ENCODE peak calls at places on chromosomes 12 and 14, in four cellular contexts. D is HepG2, P is K562, Q is WTC11. N is an unnamed sample.
A peak's percentile ranks its signal among the peaks of the same experiment; 100 is the strongest.

GRCh38 chr14:31261523-31261858 is 53.9 kb upstream of the HECTD1 start:
- DNase-seq in D (no peak), P (no peak), Q (no peak), N (no peak)

GRCh38 chr14:67886221-67886620 is 66.6 kb downstream of the RAD51B start:
- DNase-seq in D (no peak), P (no peak), Q (no peak), N (no peak)

GRCh38 chr14:105465209-105466031 is 9.2 kb upstream of the CRIP2 start:
- DNase-seq in D (no peak), P (no peak), Q (peak; percentile 43), N (no peak)

GRCh38 chr12:106247731-106248176 is at the start of gene CKAP4:
- DNase-seq in D (peak; percentile 30), P (peak; percentile 35), Q (peak; percentile 65), N (no peak)

GRCh38 chr12:6550294-6551062 is 5.4 kb downstream of the IFFO1 start:
- DNase-seq in D (no peak), P (no peak), Q (no peak), N (no peak)

GRCh38 chr12:25734529-25735180 is 181.6 kb upstream of the LMNTD1 start:
- DNase-seq in D (no peak), P (no peak), Q (no peak), N (no peak)

GRCh38 chr12:124603143-124603542 is 35.7 kb upstream of the NCOR2 start:
- DNase-seq in D (no peak), P (no peak), Q (no peak), N (no peak)

GRCh38 chr14:60266021-60266937 is 17.3 kb downstream of the PPM1A start:
- DNase-seq in D (peak; percentile 27), P (peak; percentile 27), Q (peak; percentile 24), N (no peak)

GRCh38 chr12:123705935-123706334 is 6.2 kb upstream of the ATP6V0A2 start:
- DNase-seq in D (peak; percentile 12), P (peak; percentile 53), Q (no peak), N (no peak)

GRCh38 chr12:105672171-105672570 is 341.7 kb downstream of the C12orf75 start:
- DNase-seq in D (no peak), P (no peak), Q (no peak), N (no peak)

GRCh38 chr14:103334644-103335603 is 887 bp downstream of the EIF5 start:
- DNase-seq in D (peak; percentile 64), P (peak; percentile 68), Q (peak; percentile 49), N (no peak)

GRCh38 chr14:89337912-89338311 is 79.1 kb downstream of the FOXN3 start:
- DNase-seq in D (no peak), P (no peak), Q (no peak), N (no peak)

GRCh38 chr12:76303365-76303764 is 44.9 kb downstream of the BBS10 start:
- DNase-seq in D (no peak), P (no peak), Q (no peak), N (no peak)

GRCh38 chr12:131980263-131980662 is 30.5 kb downstream of the EP400 start:
- DNase-seq in D (no peak), P (no peak), Q (no peak), N (no peak)

GRCh38 chr12:59517522-59517921 is 78.3 kb upstream of the SLC16A7 start:
- DNase-seq in D (no peak), P (no peak), Q (no peak), N (no peak)

GRCh38 chr12:103928736-103929050 is 1.5 kb upstream of the HSP90B1 start:
- DNase-seq in D (no peak), P (no peak), Q (no peak), N (peak; percentile 80)

GRCh38 chr12:62789856-62790255 is 145.1 kb downstream of the PPM1H start:
- DNase-seq in D (no peak), P (no peak), Q (no peak), N (no peak)

GRCh38 chr14:51298895-51299294 is 58.8 kb downstream of the TMX1 start:
- DNase-seq in D (no peak), P (no peak), Q (no peak), N (no peak)

GRCh38 chr14:52987514-52987913 is 36.7 kb upstream of the FERMT2 start:
- DNase-seq in D (no peak), P (no peak), Q (no peak), N (no peak)

GRCh38 chr12:123431951-123432886 is 4.3 kb downstream of the RILPL2 start:
- DNase-seq in D (no peak), P (no peak), Q (no peak), N (no peak)

GRCh38 chr12:122189626-122190475 is 6.9 kb downstream of the LRRC43 start:
- DNase-seq in D (no peak), P (peak; percentile 8), Q (no peak), N (no peak)

GRCh38 chr12:2751686-2752085 is 43.1 kb upstream of the FKBP4 start:
- DNase-seq in D (no peak), P (no peak), Q (no peak), N (no peak)

GRCh38 chr14:21097616-21098133 is 780 bp downstream of the ZNF219 start:
- DNase-seq in D (no peak), P (no peak), Q (peak; percentile 62), N (no peak)

DNA sequence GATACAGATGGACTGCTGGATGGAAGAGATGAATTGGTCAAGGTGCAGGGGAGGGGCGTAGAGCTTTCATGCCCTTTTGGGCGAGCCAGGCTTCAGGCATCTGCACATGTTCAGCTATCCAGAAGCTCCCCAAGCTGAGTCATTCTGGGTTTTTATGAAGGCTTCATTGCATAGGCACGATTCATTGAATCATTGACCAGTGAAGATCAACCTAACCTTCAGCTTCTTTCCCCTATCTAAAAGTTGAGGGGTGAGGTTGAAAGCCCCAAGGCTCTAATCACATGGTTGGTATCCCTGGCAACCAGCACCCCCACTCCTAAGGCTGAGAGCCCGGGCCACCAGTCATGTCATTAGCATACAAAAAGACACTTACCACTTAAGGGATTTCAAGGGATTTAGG is 36.3 kb downstream of the RPS29 start:
- DNase-seq in D (no peak), P (no peak), Q (peak; percentile 54), N (no peak)
- TF ChIP-seq CREM in D (no peak), P (no peak), Q (no peak), N (no peak)

DNA sequence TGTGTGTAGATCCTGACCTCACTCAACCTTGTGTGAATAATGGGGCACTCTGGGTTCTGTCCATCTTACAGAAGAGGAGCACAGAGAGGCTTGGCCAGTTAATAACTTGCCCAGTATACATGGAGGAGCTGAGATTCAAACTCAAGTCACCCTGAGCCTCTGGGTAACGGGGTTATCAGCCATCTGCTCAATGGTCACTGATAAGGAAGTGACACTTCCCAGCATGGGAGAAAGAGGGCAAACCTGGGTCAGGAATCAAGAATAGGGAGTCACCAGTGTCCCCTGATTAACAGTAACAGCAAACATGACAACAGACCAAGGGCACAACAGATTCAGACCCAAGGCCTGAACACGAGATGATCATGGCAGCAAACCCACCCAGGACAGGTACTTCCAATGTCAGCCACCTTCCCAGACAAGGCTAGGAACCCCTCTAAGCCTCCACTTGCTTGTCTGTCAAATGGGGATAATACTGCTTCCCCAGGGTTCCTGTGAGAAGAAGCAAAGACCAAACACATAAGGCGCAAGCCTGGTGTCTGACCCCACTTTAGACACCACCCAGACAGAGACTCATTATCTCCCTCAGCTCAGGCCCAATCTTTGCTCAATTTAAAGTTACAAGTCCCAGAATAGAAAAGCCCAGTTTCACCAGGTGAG is 3.6 kb downstream of the CCDC85C start:
- DNase-seq in D (no peak), P (no peak), Q (no peak), N (no peak)
- TF ChIP-seq CREM in D (no peak), P (no peak), Q (no peak), N (no peak)

GRCh38 chr12:119835068-119835467 is 42.1 kb downstream of the CIT start:
- DNase-seq in D (no peak), P (no peak), Q (peak; percentile 16), N (no peak)
- TF ChIP-seq CREM in D (no peak), P (no peak), Q (no peak), N (no peak)

GRCh38 chr12:116959198-116959460 is 48.4 kb downstream of the FBXW8 start:
- DNase-seq in D (no peak), P (no peak), Q (no peak), N (no peak)

GRCh38 chr12:116962197-116962596 is 51.4 kb downstream of the FBXW8 start:
- DNase-seq in D (no peak), P (no peak), Q (no peak), N (no peak)

GRCh38 chr12:116958402-116959197 is 47.9 kb downstream of the FBXW8 start:
- DNase-seq in D (no peak), P (no peak), Q (no peak), N (no peak)

GRCh38 chr12:116962783-116963356 is 52.1 kb downstream of the FBXW8 start:
- DNase-seq in D (no peak), P (no peak), Q (no peak), N (no peak)

DNA sequence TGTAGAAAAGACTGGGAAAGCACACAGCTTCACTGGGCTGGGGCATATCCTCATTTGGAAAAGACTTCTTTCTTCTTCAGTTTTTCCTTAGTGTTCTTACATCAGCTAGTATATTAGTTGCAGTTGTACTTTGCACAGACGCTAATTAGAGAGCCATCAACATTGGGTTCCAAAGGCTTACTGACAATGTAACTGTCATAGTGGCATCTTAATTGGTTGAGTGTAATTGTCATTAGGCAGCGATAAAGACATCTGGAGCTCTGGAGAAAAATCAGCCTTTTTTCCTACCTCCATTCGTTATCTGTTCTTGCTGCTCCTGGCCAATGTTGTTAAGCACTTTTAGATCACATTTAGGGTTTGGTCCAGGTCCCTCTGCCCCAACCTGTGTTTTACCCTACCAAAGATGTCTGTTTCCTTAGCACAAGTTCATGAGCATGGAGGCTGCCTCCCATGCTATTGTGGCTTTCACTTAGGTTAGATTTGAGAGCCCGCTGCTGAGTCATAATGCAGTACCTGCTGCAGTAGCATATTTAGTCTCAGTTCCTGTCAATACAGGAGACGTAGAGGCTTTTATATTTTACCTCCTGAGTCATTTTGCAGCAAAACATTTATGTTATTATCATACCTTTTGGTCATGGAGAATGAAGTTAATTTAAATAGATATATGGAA is 49.2 kb downstream of the FBXW8 start:
- DNase-seq in D (no peak), P (no peak), Q (no peak), N (peak; percentile 40)
- TF ChIP-seq CREM in D (no peak), P (no peak), Q (no peak), N (peak; percentile 47)

GRCh38 chr12:70467476-70467875 is 101.4 kb downstream of the KCNMB4 start:
- DNase-seq in D (no peak), P (no peak), Q (no peak), N (no peak)

GRCh38 chr12:70469221-70469820 is 103.2 kb downstream of the KCNMB4 start:
- DNase-seq in D (no peak), P (no peak), Q (no peak), N (peak; percentile 36)

GRCh38 chr12:70468741-70469140 is 102.7 kb downstream of the KCNMB4 start:
- DNase-seq in D (no peak), P (no peak), Q (no peak), N (no peak)

GRCh38 chr12:70467908-70468733 is 102.0 kb downstream of the KCNMB4 start:
- DNase-seq in D (peak; percentile 34), P (no peak), Q (peak; percentile 11), N (no peak)

GRCh38 chr12:70466753-70467152 is 100.7 kb downstream of the KCNMB4 start:
- DNase-seq in D (no peak), P (no peak), Q (no peak), N (no peak)
- TF ChIP-seq CREM in D (no peak), P (no peak), Q (no peak), N (no peak)